ENCODE peak calls at places on chromosomes 3 and 15, in five cellular contexts. One of them, this sample, is unnamed.

GRCh38 chr3:56467108-56467507 is 1.2 kb downstream of the ERC2 start:
- DNase-seq in colonic mucosa: peak
- DNase-seq in AG04450: no peak
- DNase-seq in mesothelial cell of epicardium: peak
- DNase-seq in GM20000: peak
- DNase-seq in this sample: no peak

GRCh38 chr3:145087038-145087437 is 1073.9 kb downstream of the PLOD2 start:
- DNase-seq in colonic mucosa: no peak
- DNase-seq in AG04450: no peak
- DNase-seq in mesothelial cell of epicardium: no peak
- DNase-seq in GM20000: no peak
- DNase-seq in this sample: no peak

GRCh38 chr3:17032407-17033034 is 147.8 kb downstream of the PLCL2 start:
- DNase-seq in colonic mucosa: peak
- DNase-seq in AG04450: no peak
- DNase-seq in mesothelial cell of epicardium: no peak
- DNase-seq in GM20000: no peak
- DNase-seq in this sample: no peak

GRCh38 chr3:61417352-61417751 is 144.0 kb upstream of the PTPRG start:
- DNase-seq in colonic mucosa: no peak
- DNase-seq in AG04450: no peak
- DNase-seq in mesothelial cell of epicardium: no peak
- DNase-seq in GM20000: no peak
- DNase-seq in this sample: no peak

GRCh38 chr3:172918165-172918564 is 167.6 kb downstream of the ECT2 start:
- DNase-seq in colonic mucosa: no peak
- DNase-seq in AG04450: no peak
- DNase-seq in mesothelial cell of epicardium: no peak
- DNase-seq in GM20000: no peak
- DNase-seq in this sample: no peak

GRCh38 chr15:70559840-70560239 is 203.5 kb downstream of the UACA start:
- DNase-seq in colonic mucosa: no peak
- DNase-seq in AG04450: no peak
- DNase-seq in mesothelial cell of epicardium: no peak
- DNase-seq in GM20000: no peak
- DNase-seq in this sample: no peak

GRCh38 chr15:51192560-51193280 is 98.0 kb upstream of the TNFAIP8L3 start:
- DNase-seq in colonic mucosa: peak
- DNase-seq in AG04450: peak
- DNase-seq in mesothelial cell of epicardium: peak
- DNase-seq in GM20000: peak
- DNase-seq in this sample: peak

GRCh38 chr15:80695099-80695910 is at the start of gene ABHD17C:
- DNase-seq in colonic mucosa: peak
- DNase-seq in AG04450: no peak
- DNase-seq in mesothelial cell of epicardium: peak
- DNase-seq in GM20000: peak
- DNase-seq in this sample: peak

GRCh38 chr3:171383206-171384018 is 76.8 kb downstream of the TNIK start:
- DNase-seq in colonic mucosa: no peak
- DNase-seq in AG04450: no peak
- DNase-seq in mesothelial cell of epicardium: no peak
- DNase-seq in GM20000: no peak
- DNase-seq in this sample: no peak

GRCh38 chr15:82731527-82731926 is 21.9 kb upstream of the AP3B2 start:
- DNase-seq in colonic mucosa: no peak
- DNase-seq in AG04450: no peak
- DNase-seq in mesothelial cell of epicardium: no peak
- DNase-seq in GM20000: no peak
- DNase-seq in this sample: no peak

GRCh38 chr3:111903067-111903511 is 44.0 kb downstream of the PHLDB2 start:
- DNase-seq in colonic mucosa: no peak
- DNase-seq in AG04450: peak
- DNase-seq in mesothelial cell of epicardium: no peak
- DNase-seq in GM20000: no peak
- DNase-seq in this sample: no peak

GRCh38 chr15:88028024-88028423 is 228.5 kb downstream of the NTRK3 start:
- DNase-seq in colonic mucosa: no peak
- DNase-seq in AG04450: no peak
- DNase-seq in mesothelial cell of epicardium: no peak
- DNase-seq in GM20000: no peak
- DNase-seq in this sample: no peak

GRCh38 chr3:20317616-20318015 is 131.6 kb upstream of the SGO1 start:
- DNase-seq in colonic mucosa: no peak
- DNase-seq in AG04450: no peak
- DNase-seq in mesothelial cell of epicardium: no peak
- DNase-seq in GM20000: no peak
- DNase-seq in this sample: no peak

GRCh38 chr3:15768421-15769255 is 29.1 kb downstream of the ANKRD28 start:
- DNase-seq in colonic mucosa: no peak
- DNase-seq in AG04450: peak
- DNase-seq in mesothelial cell of epicardium: no peak
- DNase-seq in GM20000: peak
- DNase-seq in this sample: no peak

GRCh38 chr15:31024330-31024729 is 32.9 kb upstream of the MTMR10 start:
- DNase-seq in colonic mucosa: no peak
- DNase-seq in AG04450: peak
- DNase-seq in mesothelial cell of epicardium: no peak
- DNase-seq in GM20000: no peak
- DNase-seq in this sample: no peak

GRCh38 chr3:3189102-3189727 is 9.7 kb upstream of the CRBN start:
- DNase-seq in colonic mucosa: no peak
- DNase-seq in AG04450: no peak
- DNase-seq in mesothelial cell of epicardium: no peak
- DNase-seq in GM20000: no peak
- DNase-seq in this sample: no peak

GRCh38 chr3:188184160-188184559 is 30.2 kb downstream of the LPP start:
- DNase-seq in colonic mucosa: no peak
- DNase-seq in AG04450: no peak
- DNase-seq in mesothelial cell of epicardium: no peak
- DNase-seq in GM20000: no peak
- DNase-seq in this sample: no peak

GRCh38 chr3:16675805-16676204 is 70.6 kb upstream of the DAZL start:
- DNase-seq in colonic mucosa: no peak
- DNase-seq in AG04450: no peak
- DNase-seq in mesothelial cell of epicardium: no peak
- DNase-seq in GM20000: no peak
- DNase-seq in this sample: no peak

GRCh38 chr3:62199126-62199525 is 174.2 kb downstream of the FEZF2 start:
- DNase-seq in colonic mucosa: no peak
- DNase-seq in AG04450: no peak
- DNase-seq in mesothelial cell of epicardium: no peak
- DNase-seq in GM20000: no peak
- DNase-seq in this sample: no peak

GRCh38 chr3:58874795-58875194 is 175.0 kb downstream of the CFAP20DC start:
- DNase-seq in colonic mucosa: no peak
- DNase-seq in AG04450: no peak
- DNase-seq in mesothelial cell of epicardium: no peak
- DNase-seq in GM20000: peak
- DNase-seq in this sample: no peak

GRCh38 chr3:132753946-132754345 is 31.7 kb upstream of the NPHP3 start:
- DNase-seq in colonic mucosa: no peak
- DNase-seq in AG04450: no peak
- DNase-seq in mesothelial cell of epicardium: no peak
- DNase-seq in GM20000: no peak
- DNase-seq in this sample: no peak
- TF ChIP-seq CTCF in colonic mucosa: no peak
- TF ChIP-seq CTCF in AG04450: no peak
- TF ChIP-seq CTCF in mesothelial cell of epicardium: no peak
- TF ChIP-seq CTCF in GM20000: no peak
- TF ChIP-seq CTCF in this sample: no peak

DNA sequence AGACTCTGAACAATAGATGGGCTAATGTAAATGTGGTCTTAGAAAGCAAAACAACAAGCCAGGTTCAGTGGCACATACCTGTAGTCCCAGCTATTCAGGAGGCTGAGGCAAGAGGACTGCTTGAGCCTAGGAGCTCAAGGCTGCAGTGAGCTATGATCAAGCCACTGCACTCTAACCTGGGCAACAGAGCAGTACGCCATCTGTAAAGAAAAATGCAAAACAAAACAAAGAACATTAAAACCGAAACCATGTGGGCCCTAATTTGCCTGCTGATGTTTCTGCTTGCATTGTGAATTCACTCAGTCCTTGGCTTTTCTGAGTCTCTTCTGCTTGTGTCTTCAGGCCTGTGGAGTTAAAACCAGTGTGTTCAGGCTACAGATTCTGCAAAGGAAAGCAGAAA is 56.7 kb downstream of the CCNL1 start:
- DNase-seq in colonic mucosa: no peak
- DNase-seq in AG04450: no peak
- DNase-seq in mesothelial cell of epicardium: no peak
- DNase-seq in GM20000: peak
- DNase-seq in this sample: no peak
- TF ChIP-seq CTCF in colonic mucosa: no peak
- TF ChIP-seq CTCF in AG04450: no peak
- TF ChIP-seq CTCF in mesothelial cell of epicardium: no peak
- TF ChIP-seq CTCF in GM20000: no peak
- TF ChIP-seq CTCF in this sample: no peak

DNA sequence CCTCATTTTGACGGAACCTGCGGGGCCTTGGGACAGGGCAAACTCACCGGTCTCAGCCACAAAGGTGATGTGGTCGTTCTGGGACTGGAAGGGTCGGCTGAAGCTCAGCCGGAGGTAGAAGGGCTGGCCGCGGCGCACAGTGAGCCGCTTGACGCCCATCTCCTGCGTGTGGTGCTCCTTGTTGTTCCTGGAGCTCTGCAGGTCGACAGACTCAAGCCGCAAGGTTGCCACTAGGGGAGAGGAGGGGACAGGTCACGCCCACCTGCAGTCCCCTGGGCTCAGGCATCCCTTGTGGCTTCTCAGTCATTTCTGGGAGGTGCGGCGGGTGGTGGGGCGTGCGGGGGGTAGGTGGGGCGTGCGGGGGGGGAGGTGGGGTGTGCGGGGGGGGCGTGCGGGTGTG is 26.7 kb upstream of the TGM5 start:
- DNase-seq in colonic mucosa: no peak
- DNase-seq in AG04450: no peak
- DNase-seq in mesothelial cell of epicardium: no peak
- DNase-seq in GM20000: peak
- DNase-seq in this sample: no peak
- TF ChIP-seq CTCF in colonic mucosa: no peak
- TF ChIP-seq CTCF in AG04450: no peak
- TF ChIP-seq CTCF in mesothelial cell of epicardium: no peak
- TF ChIP-seq CTCF in GM20000: no peak
- TF ChIP-seq CTCF in this sample: no peak

DNA sequence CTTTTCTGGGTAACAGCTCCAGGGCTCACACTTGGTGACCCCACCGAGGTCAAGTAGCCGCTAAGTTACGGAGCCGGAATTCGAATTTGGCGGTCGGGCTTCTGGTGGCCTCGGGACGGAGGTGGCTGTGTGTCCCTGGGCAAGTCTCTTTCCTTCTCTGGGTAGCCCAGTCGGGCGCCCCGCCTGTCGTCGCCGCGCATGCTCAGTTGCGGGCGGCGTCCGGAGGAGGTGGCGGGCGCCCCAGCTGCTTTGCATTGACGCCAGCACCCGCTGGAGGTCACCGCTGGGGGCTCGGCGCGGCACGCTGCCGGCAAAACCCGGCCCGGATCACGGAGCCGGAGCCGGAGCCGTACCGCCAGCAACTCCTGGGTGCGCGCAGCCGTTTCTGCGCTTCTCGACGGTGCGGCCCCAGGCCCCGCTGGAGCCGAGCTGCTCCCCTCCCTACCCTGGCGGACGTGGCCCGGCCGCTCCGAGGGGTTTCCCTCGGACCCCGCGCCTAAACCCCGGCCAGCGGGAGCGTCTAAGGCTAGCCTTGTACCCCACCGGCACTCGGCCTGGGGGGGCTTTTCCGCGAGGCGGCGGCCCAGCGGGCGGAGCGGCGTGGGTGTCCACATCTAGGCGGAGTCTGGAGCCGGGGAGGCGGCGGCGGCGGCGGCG is 474 bp upstream of the PDE8A start:
- DNase-seq in colonic mucosa: peak
- DNase-seq in AG04450: peak
- DNase-seq in mesothelial cell of epicardium: peak
- DNase-seq in GM20000: peak
- DNase-seq in this sample: peak
- TF ChIP-seq CTCF in colonic mucosa: no peak
- TF ChIP-seq CTCF in AG04450: no peak
- TF ChIP-seq CTCF in mesothelial cell of epicardium: peak
- TF ChIP-seq CTCF in GM20000: no peak
- TF ChIP-seq CTCF in this sample: no peak

This sample was measured in activated B cell treated with CpG ODN at 0.5 μM for 24 hours.